ENCODE peak calls at places on chromosomes 5 and 9, in nine cellular contexts. One of them, this sample, is unnamed.

GRCh38 chr9:105413486-105414068 is 34.3 kb upstream of the FSD1L start:
- DNase-seq in breast epithelium: no peak
- DNase-seq in heart right ventricle: no peak
- DNase-seq in transverse colon: peak; percentile 23
- DNase-seq in tibial artery: no peak
- DNase-seq in fibroblast of lung: peak; percentile 64
- DNase-seq in kidney: no peak
- DNase-seq in IMR-90: peak; percentile 53
- DNase-seq in prostate gland: no peak
- DNase-seq in this sample: no peak

GRCh38 chr9:130185494-130186005 is 13.3 kb downstream of the NCS1 start:
- DNase-seq in breast epithelium: no peak
- DNase-seq in heart right ventricle: no peak
- DNase-seq in transverse colon: no peak
- DNase-seq in tibial artery: no peak
- DNase-seq in fibroblast of lung: peak; percentile 36
- DNase-seq in kidney: no peak
- DNase-seq in IMR-90: peak; percentile 53
- DNase-seq in prostate gland: no peak
- DNase-seq in this sample: no peak

GRCh38 chr5:151670074-151670686 is 16.5 kb downstream of the SPARC start:
- DNase-seq in breast epithelium: no peak
- DNase-seq in heart right ventricle: no peak
- DNase-seq in transverse colon: no peak
- DNase-seq in tibial artery: no peak
- DNase-seq in fibroblast of lung: peak; percentile 81
- DNase-seq in kidney: no peak
- DNase-seq in IMR-90: peak; percentile 78
- DNase-seq in prostate gland: no peak
- DNase-seq in this sample: no peak

GRCh38 chr5:39176740-39177628 is 42.4 kb downstream of the FYB1 start:
- DNase-seq in breast epithelium: no peak
- DNase-seq in heart right ventricle: no peak
- DNase-seq in transverse colon: no peak
- DNase-seq in tibial artery: no peak
- DNase-seq in fibroblast of lung: no peak
- DNase-seq in kidney: no peak
- DNase-seq in IMR-90: no peak
- DNase-seq in prostate gland: no peak
- DNase-seq in this sample: no peak

GRCh38 chr5:151254533-151254932 is 1.5 kb downstream of the GM2A start:
- DNase-seq in breast epithelium: no peak
- DNase-seq in heart right ventricle: no peak
- DNase-seq in transverse colon: no peak
- DNase-seq in tibial artery: no peak
- DNase-seq in fibroblast of lung: no peak
- DNase-seq in kidney: no peak
- DNase-seq in IMR-90: no peak
- DNase-seq in prostate gland: no peak
- DNase-seq in this sample: no peak

GRCh38 chr9:120845255-120845654 is 2.5 kb upstream of the PSMD5 start:
- DNase-seq in breast epithelium: no peak
- DNase-seq in heart right ventricle: no peak
- DNase-seq in transverse colon: no peak
- DNase-seq in tibial artery: no peak
- DNase-seq in fibroblast of lung: peak; percentile 16
- DNase-seq in kidney: no peak
- DNase-seq in IMR-90: peak; percentile 52
- DNase-seq in prostate gland: no peak
- DNase-seq in this sample: no peak

GRCh38 chr9:98810106-98810840 is 2.8 kb downstream of the GALNT12 start:
- DNase-seq in breast epithelium: no peak
- DNase-seq in heart right ventricle: no peak
- DNase-seq in transverse colon: no peak
- DNase-seq in tibial artery: no peak
- DNase-seq in fibroblast of lung: no peak
- DNase-seq in kidney: no peak
- DNase-seq in IMR-90: no peak
- DNase-seq in prostate gland: no peak
- DNase-seq in this sample: no peak

GRCh38 chr5:55308254-55308836 is 556 bp downstream of the MTREX start:
- DNase-seq in breast epithelium: no peak
- DNase-seq in heart right ventricle: no peak
- DNase-seq in transverse colon: peak; percentile 13
- DNase-seq in tibial artery: no peak
- DNase-seq in fibroblast of lung: peak; percentile 49
- DNase-seq in kidney: no peak
- DNase-seq in IMR-90: peak; percentile 19
- DNase-seq in prostate gland: peak; percentile 12
- DNase-seq in this sample: no peak

GRCh38 chr5:131950706-131951105 is 5.2 kb upstream of the MEIKIN start:
- DNase-seq in breast epithelium: no peak
- DNase-seq in heart right ventricle: no peak
- DNase-seq in transverse colon: no peak
- DNase-seq in tibial artery: no peak
- DNase-seq in fibroblast of lung: no peak
- DNase-seq in kidney: no peak
- DNase-seq in IMR-90: no peak
- DNase-seq in prostate gland: no peak
- DNase-seq in this sample: no peak

GRCh38 chr9:34185778-34186551 is 7.1 kb downstream of the UBAP1 start:
- DNase-seq in breast epithelium: no peak
- DNase-seq in heart right ventricle: no peak
- DNase-seq in transverse colon: no peak
- DNase-seq in tibial artery: peak; percentile 67
- DNase-seq in fibroblast of lung: peak; percentile 89
- DNase-seq in kidney: no peak
- DNase-seq in IMR-90: peak; percentile 93
- DNase-seq in prostate gland: peak; percentile 25
- DNase-seq in this sample: no peak

GRCh38 chr5:149421834-149422233 is 42.7 kb upstream of the IL17B start:
- DNase-seq in breast epithelium: no peak
- DNase-seq in heart right ventricle: no peak
- DNase-seq in transverse colon: no peak
- DNase-seq in tibial artery: no peak
- DNase-seq in fibroblast of lung: peak; percentile 83
- DNase-seq in kidney: no peak
- DNase-seq in IMR-90: peak; percentile 70
- DNase-seq in prostate gland: no peak
- DNase-seq in this sample: no peak

GRCh38 chr5:171898379-171898778 is 108.1 kb downstream of the FBXW11 start:
- DNase-seq in breast epithelium: no peak
- DNase-seq in heart right ventricle: no peak
- DNase-seq in transverse colon: no peak
- DNase-seq in tibial artery: no peak
- DNase-seq in fibroblast of lung: no peak
- DNase-seq in kidney: no peak
- DNase-seq in IMR-90: peak; percentile 12
- DNase-seq in prostate gland: no peak
- DNase-seq in this sample: no peak

GRCh38 chr9:88583901-88584596 is 49.1 kb downstream of the NXNL2 start:
- DNase-seq in breast epithelium: no peak
- DNase-seq in heart right ventricle: no peak
- DNase-seq in transverse colon: no peak
- DNase-seq in tibial artery: no peak
- DNase-seq in fibroblast of lung: peak; percentile 65
- DNase-seq in kidney: no peak
- DNase-seq in IMR-90: peak; percentile 85
- DNase-seq in prostate gland: no peak
- DNase-seq in this sample: no peak

GRCh38 chr5:179327026-179327735 is 18.1 kb downstream of the ADAMTS2 start:
- DNase-seq in breast epithelium: no peak
- DNase-seq in heart right ventricle: no peak
- DNase-seq in transverse colon: no peak
- DNase-seq in tibial artery: no peak
- DNase-seq in fibroblast of lung: no peak
- DNase-seq in kidney: peak; percentile 29
- DNase-seq in IMR-90: no peak
- DNase-seq in prostate gland: no peak
- DNase-seq in this sample: peak; percentile 15

GRCh38 chr5:132746592-132747063 is 598 bp upstream of the CCNI2 start:
- DNase-seq in breast epithelium: no peak
- DNase-seq in heart right ventricle: no peak
- DNase-seq in transverse colon: peak; percentile 66
- DNase-seq in tibial artery: no peak
- DNase-seq in fibroblast of lung: peak; percentile 20
- DNase-seq in kidney: no peak
- DNase-seq in IMR-90: no peak
- DNase-seq in prostate gland: peak; percentile 38
- DNase-seq in this sample: no peak

GRCh38 chr5:139809331-139809810 is 13.8 kb downstream of the PSD2 start:
- DNase-seq in breast epithelium: no peak
- DNase-seq in heart right ventricle: no peak
- DNase-seq in transverse colon: no peak
- DNase-seq in tibial artery: no peak
- DNase-seq in fibroblast of lung: no peak
- DNase-seq in kidney: peak; percentile 45
- DNase-seq in IMR-90: no peak
- DNase-seq in prostate gland: no peak
- DNase-seq in this sample: no peak

GRCh38 chr9:100884518-100884917 is 144.0 kb upstream of the PLPPR1 start:
- DNase-seq in breast epithelium: no peak
- DNase-seq in heart right ventricle: no peak
- DNase-seq in transverse colon: no peak
- DNase-seq in tibial artery: no peak
- DNase-seq in fibroblast of lung: no peak
- DNase-seq in kidney: no peak
- DNase-seq in IMR-90: no peak
- DNase-seq in prostate gland: no peak
- DNase-seq in this sample: no peak

GRCh38 chr9:88937248-88937647 is 54.0 kb upstream of the S1PR3 start:
- DNase-seq in breast epithelium: no peak
- DNase-seq in heart right ventricle: no peak
- DNase-seq in transverse colon: no peak
- DNase-seq in tibial artery: no peak
- DNase-seq in fibroblast of lung: no peak
- DNase-seq in kidney: no peak
- DNase-seq in IMR-90: no peak
- DNase-seq in prostate gland: no peak
- DNase-seq in this sample: no peak

DNA sequence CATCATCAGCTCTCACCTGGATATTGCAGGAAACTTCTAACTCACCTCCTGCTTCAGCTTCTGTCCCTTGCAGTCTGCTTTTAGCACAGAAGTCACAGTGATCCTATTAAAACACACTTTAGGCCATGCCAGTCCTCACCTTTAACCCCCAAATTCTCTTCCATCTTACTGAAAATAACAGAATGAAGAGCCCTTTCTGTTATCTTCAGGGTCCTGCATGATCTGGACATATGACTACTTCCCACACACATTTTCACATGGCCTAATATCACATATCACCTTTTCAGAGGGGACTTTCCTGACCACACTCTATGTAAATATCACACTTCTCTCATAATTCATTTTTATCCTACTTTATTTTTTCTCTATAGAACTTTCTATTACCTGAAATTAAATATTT is 550.6 kb upstream of the CLINT1 start:
- DNase-seq in breast epithelium: no peak
- DNase-seq in heart right ventricle: no peak
- DNase-seq in transverse colon: no peak
- DNase-seq in tibial artery: no peak
- DNase-seq in fibroblast of lung: no peak
- DNase-seq in kidney: no peak
- DNase-seq in IMR-90: no peak
- DNase-seq in prostate gland: no peak
- DNase-seq in this sample: no peak
- H3K27ac ChIP-seq in breast epithelium: no peak overlapping the region
- H3K27ac ChIP-seq in heart right ventricle: no peak overlapping the region
- H3K27ac ChIP-seq in transverse colon: no peak overlapping the region
- H3K27ac ChIP-seq in tibial artery: no peak overlapping the region
- H3K27ac ChIP-seq in fibroblast of lung: no peak overlapping the region
- H3K27ac ChIP-seq in kidney: no peak overlapping the region
- H3K27ac ChIP-seq in IMR-90: no peak overlapping the region
- H3K27ac ChIP-seq in prostate gland: no peak overlapping the region
- H3K27ac ChIP-seq in this sample: no peak overlapping the region

GRCh38 chr5:23400951-23401350 is 106.5 kb upstream of the PRDM9 start:
- DNase-seq in breast epithelium: no peak
- DNase-seq in heart right ventricle: no peak
- DNase-seq in transverse colon: no peak
- DNase-seq in tibial artery: no peak
- DNase-seq in fibroblast of lung: no peak
- DNase-seq in kidney: no peak
- DNase-seq in IMR-90: no peak
- DNase-seq in prostate gland: no peak
- DNase-seq in this sample: no peak

GRCh38 chr5:23411200-23411599 is 96.2 kb upstream of the PRDM9 start:
- DNase-seq in breast epithelium: no peak
- DNase-seq in heart right ventricle: no peak
- DNase-seq in transverse colon: no peak
- DNase-seq in tibial artery: no peak
- DNase-seq in fibroblast of lung: no peak
- DNase-seq in kidney: peak; percentile 46
- DNase-seq in IMR-90: no peak
- DNase-seq in prostate gland: no peak
- DNase-seq in this sample: no peak

GRCh38 chr5:23405316-23406068 is 101.9 kb upstream of the PRDM9 start:
- DNase-seq in breast epithelium: no peak
- DNase-seq in heart right ventricle: no peak
- DNase-seq in transverse colon: no peak
- DNase-seq in tibial artery: no peak
- DNase-seq in fibroblast of lung: peak; percentile 24
- DNase-seq in kidney: no peak
- DNase-seq in IMR-90: no peak
- DNase-seq in prostate gland: no peak
- DNase-seq in this sample: no peak
- TF ChIP-seq CTCF in breast epithelium: no peak
- TF ChIP-seq CTCF in heart right ventricle: peak; percentile 10
- TF ChIP-seq CTCF in transverse colon: no peak
- TF ChIP-seq CTCF in tibial artery: no peak
- TF ChIP-seq CTCF in fibroblast of lung: peak; percentile 39
- TF ChIP-seq CTCF in kidney: no peak
- TF ChIP-seq CTCF in IMR-90: no peak
- TF ChIP-seq CTCF in prostate gland: no peak
- TF ChIP-seq CTCF in this sample: no peak

DNA sequence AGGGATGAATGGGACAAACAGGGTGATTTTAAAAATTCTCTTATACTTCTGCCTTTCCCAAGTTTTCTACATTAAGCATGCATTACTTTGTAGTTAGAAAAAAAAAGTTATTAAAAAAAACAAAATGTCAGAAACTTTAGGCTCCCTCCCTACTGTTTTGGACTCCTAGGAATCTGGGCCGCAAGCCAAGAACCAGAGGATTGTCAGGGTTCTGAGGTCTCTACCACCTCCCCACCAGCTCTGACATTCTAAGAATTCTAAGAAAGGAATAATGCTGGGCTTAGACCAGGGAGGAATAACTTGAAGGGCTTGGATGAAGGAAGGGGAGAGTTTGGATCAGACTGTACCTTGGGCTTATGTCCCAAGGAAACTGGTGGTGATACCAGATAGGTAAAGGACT is 1.1 kb upstream of the ARHGEF39 start:
- DNase-seq in breast epithelium: no peak
- DNase-seq in heart right ventricle: no peak
- DNase-seq in transverse colon: no peak
- DNase-seq in tibial artery: no peak
- DNase-seq in fibroblast of lung: no peak
- DNase-seq in kidney: no peak
- DNase-seq in IMR-90: no peak
- DNase-seq in prostate gland: no peak
- DNase-seq in this sample: no peak
- H3K4me1 ChIP-seq in breast epithelium: no peaks in the 10 kb centered on the region
- H3K4me1 ChIP-seq in heart right ventricle: peaks cover 29% of the 10 kb centered on the region
- H3K4me1 ChIP-seq in transverse colon: peaks cover 11% of the 10 kb centered on the region
- H3K4me1 ChIP-seq in tibial artery: peaks cover 47% of the 10 kb centered on the region
- H3K4me1 ChIP-seq in fibroblast of lung: peaks cover 11% of the 10 kb centered on the region
- H3K4me1 ChIP-seq in kidney: peaks cover 16% of the 10 kb centered on the region
- H3K4me1 ChIP-seq in IMR-90: peaks cover 22% of the 10 kb centered on the region
- H3K4me1 ChIP-seq in prostate gland: no peaks in the 10 kb centered on the region
- H3K4me1 ChIP-seq in this sample: peaks cover 32% of the 10 kb centered on the region

GRCh38 chr9:110900917-110901316 is 137.4 kb downstream of the LPAR1 start:
- DNase-seq in breast epithelium: no peak
- DNase-seq in heart right ventricle: no peak
- DNase-seq in transverse colon: no peak
- DNase-seq in tibial artery: no peak
- DNase-seq in fibroblast of lung: peak; percentile 53
- DNase-seq in kidney: no peak
- DNase-seq in IMR-90: peak; percentile 63
- DNase-seq in prostate gland: no peak
- DNase-seq in this sample: no peak
- H3K27ac ChIP-seq in breast epithelium: peak overlapping the region; percentile 23
- H3K27ac ChIP-seq in heart right ventricle: no peak overlapping the region
- H3K27ac ChIP-seq in transverse colon: no peak overlapping the region
- H3K27ac ChIP-seq in tibial artery: peak overlapping the region; percentile 79
- H3K27ac ChIP-seq in fibroblast of lung: peak overlapping the region; percentile 59
- H3K27ac ChIP-seq in kidney: no peak overlapping the region
- H3K27ac ChIP-seq in IMR-90: peak overlapping the region; percentile 58
- H3K27ac ChIP-seq in prostate gland: no peak overlapping the region
- H3K27ac ChIP-seq in this sample: no peak overlapping the region

This sample was measured in pancreas.